ENCODE peak calls at places on chromosomes 6 and 20, in seven cellular contexts. G, M, P, K, A, W and U are unnamed samples.

GRCh38 chr6:140957334-140957733 is 1175.4 kb upstream of the GJE1 start:
- DNase-seq in G (no peak), M (no peak), P (no peak), K (no peak), A (no peak), W (no peak), U (no peak)

GRCh38 chr6:13485923-13486557 is 1.4 kb downstream of the GFOD1 start:
- DNase-seq in G (peak; percentile 71), M (peak; percentile 35), P (no peak), K (no peak), A (peak; percentile 30), W (peak; percentile 66), U (peak; percentile 62)

GRCh38 chr6:27126815-27127537 is 120.5 kb upstream of the PRSS16 start:
- DNase-seq in G (peak; percentile 92), M (peak; percentile 82), P (peak; percentile 83), K (peak; percentile 85), A (peak; percentile 90), W (peak; percentile 92), U (peak; percentile 90)

GRCh38 chr6:39493717-39494116 is 171.2 kb upstream of the KCNK16 start:
- DNase-seq in G (no peak), M (no peak), P (no peak), K (no peak), A (no peak), W (no peak), U (peak; percentile 48)

GRCh38 chr6:35436071-35436865 is 15.9 kb upstream of the FANCE start:
- DNase-seq in G (peak; percentile 39), M (no peak), P (no peak), K (peak; percentile 70), A (no peak), W (no peak), U (no peak)

GRCh38 chr6:158026901-158027589 is 45.4 kb downstream of the SYNJ2 start:
- DNase-seq in G (no peak), M (no peak), P (no peak), K (no peak), A (no peak), W (no peak), U (no peak)

GRCh38 chr6:36793913-36794703 is 45.1 kb downstream of the CPNE5 start:
- DNase-seq in G (no peak), M (peak; percentile 32), P (no peak), K (no peak), A (peak; percentile 12), W (no peak), U (no peak)

GRCh38 chr6:3813150-3813780 is 35.9 kb upstream of the FAM50B start:
- DNase-seq in G (no peak), M (no peak), P (no peak), K (no peak), A (peak; percentile 56), W (no peak), U (peak; percentile 61)

GRCh38 chr6:90890681-90891337 is 303.9 kb upstream of the MAP3K7 start:
- DNase-seq in G (peak; percentile 81), M (no peak), P (no peak), K (no peak), A (no peak), W (no peak), U (peak; percentile 3)

GRCh38 chr6:27136077-27136644 is 111.3 kb upstream of the PRSS16 start:
- DNase-seq in G (no peak), M (no peak), P (no peak), K (no peak), A (no peak), W (no peak), U (no peak)

GRCh38 chr6:28980797-28981390 is 24.2 kb downstream of the ZNF311 start:
- DNase-seq in G (peak; percentile 97), M (peak; percentile 81), P (peak; percentile 72), K (peak; percentile 84), A (peak; percentile 77), W (peak; percentile 88), U (peak; percentile 95)

GRCh38 chr20:49187330-49188100 is 619 bp downstream of the STAU1 start:
- DNase-seq in G (peak; percentile 26), M (peak; percentile 17), P (no peak), K (peak; percentile 30), A (no peak), W (peak; percentile 93), U (peak; percentile 32)

GRCh38 chr20:22453244-22454080 is 130.9 kb downstream of the FOXA2 start:
- DNase-seq in G (peak; percentile 50), M (no peak), P (no peak), K (no peak), A (no peak), W (no peak), U (no peak)

GRCh38 chr6:7183707-7184106 is 75.9 kb downstream of the RREB1 start:
- DNase-seq in G (peak; percentile 67), M (no peak), P (no peak), K (no peak), A (no peak), W (no peak), U (no peak)

GRCh38 chr6:127199470-127199869 is 67.2 kb upstream of the RNF146 start:
- DNase-seq in G (no peak), M (no peak), P (no peak), K (no peak), A (no peak), W (no peak), U (no peak)

GRCh38 chr6:11656486-11656885 is 118.9 kb downstream of the TMEM170B start:
- DNase-seq in G (peak; percentile 37), M (no peak), P (no peak), K (no peak), A (no peak), W (no peak), U (no peak)
- H2BK5ac ChIP-seq in G (peak overlapping the region; percentile 24), M (no peak overlapping the region), P (peak overlapping the region; percentile 83), K (no peak overlapping the region), A (no peak overlapping the region), W (no peak overlapping the region), U (no peak overlapping the region)

GRCh38 chr6:105844275-105844848 is 241.8 kb upstream of the PRDM1 start:
- DNase-seq in G (peak; percentile 40), M (no peak), P (no peak), K (peak; percentile 32), A (peak; percentile 28), W (no peak), U (no peak)
- H2AK5ac ChIP-seq in G (no peak overlapping the region), M (no peak overlapping the region), P (no peak overlapping the region), K (no peak overlapping the region), A (no peak overlapping the region), W (no peak overlapping the region), U (no peak overlapping the region)

DNA sequence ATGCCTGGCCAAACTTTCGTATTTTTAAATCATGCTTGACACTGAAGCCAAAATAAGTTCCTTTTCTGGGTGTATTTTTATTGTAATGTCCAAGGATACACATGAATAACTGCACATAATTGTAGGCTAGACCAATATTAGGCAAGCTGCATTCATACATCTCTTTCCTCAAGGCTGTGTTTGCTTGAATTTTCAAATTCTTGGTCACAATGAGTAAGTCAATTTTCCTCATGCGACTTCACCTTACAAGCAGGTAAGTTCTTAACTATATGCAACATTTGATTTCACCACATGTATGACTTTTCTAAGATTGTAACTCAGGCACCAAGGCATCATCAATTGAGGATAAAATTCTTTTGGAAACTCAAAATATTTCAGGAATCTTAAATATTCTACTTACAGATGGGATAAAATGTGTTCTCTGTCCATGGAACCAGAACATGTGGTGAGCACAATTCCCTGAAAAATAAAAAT is 112.4 kb upstream of the ZNF217 start:
- DNase-seq in G (no peak), M (no peak), P (no peak), K (no peak), A (peak; percentile 33), W (no peak), U (no peak)
- H3K4ac ChIP-seq in G (no peak overlapping the region), M (no peak overlapping the region), P (no peak overlapping the region), K (no peak overlapping the region), A (peak overlapping the region; percentile 7), W (no peak overlapping the region), U (no peak overlapping the region)

GRCh38 chr20:47008842-47009518 is 114.3 kb downstream of the EYA2 start:
- DNase-seq in G (no peak), M (no peak), P (no peak), K (no peak), A (no peak), W (no peak), U (no peak)

GRCh38 chr20:47007826-47008655 is 113.4 kb downstream of the EYA2 start:
- DNase-seq in G (no peak), M (no peak), P (no peak), K (no peak), A (no peak), W (no peak), U (no peak)

GRCh38 chr20:47009784-47010183 is 115.1 kb downstream of the EYA2 start:
- DNase-seq in G (no peak), M (no peak), P (no peak), K (no peak), A (no peak), W (no peak), U (no peak)

GRCh38 chr20:47013606-47014005 is 119.0 kb downstream of the EYA2 start:
- DNase-seq in G (no peak), M (no peak), P (no peak), K (no peak), A (no peak), W (no peak), U (no peak)

GRCh38 chr20:47011984-47012383 is 117.3 kb downstream of the EYA2 start:
- DNase-seq in G (peak; percentile 61), M (no peak), P (no peak), K (no peak), A (no peak), W (peak; percentile 73), U (no peak)
- H2BK5ac ChIP-seq in G (no peak overlapping the region), M (no peak overlapping the region), P (no peak overlapping the region), K (no peak overlapping the region), A (no peak overlapping the region), W (no peak overlapping the region), U (no peak overlapping the region)

GRCh38 chr20:13285408-13285807 is 64.3 kb downstream of the ISM1 start:
- DNase-seq in G (no peak), M (no peak), P (no peak), K (no peak), A (no peak), W (no peak), U (no peak)
- H2AK5ac ChIP-seq in G (no peak overlapping the region), M (no peak overlapping the region), P (no peak overlapping the region), K (no peak overlapping the region), A (no peak overlapping the region), W (no peak overlapping the region), U (no peak overlapping the region)

DNA sequence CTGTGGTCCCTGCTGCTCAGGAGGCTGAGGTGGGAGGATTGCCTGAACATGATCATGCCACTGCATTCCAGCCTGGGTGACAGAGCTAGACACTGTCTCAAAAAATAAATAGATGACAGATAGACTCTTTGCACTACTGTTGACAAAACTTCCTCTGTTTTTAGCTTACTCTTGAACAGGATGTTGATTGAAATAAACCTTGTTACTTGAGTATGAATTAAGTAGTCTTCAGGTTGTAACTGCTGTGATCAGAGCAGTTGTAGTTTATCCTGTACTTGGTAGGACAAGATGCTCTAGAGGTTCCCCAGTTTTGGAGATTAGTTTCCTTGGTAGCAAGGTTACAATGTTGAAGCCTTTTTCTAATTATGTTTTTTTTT is 1.5 kb downstream of the GTF3C6 start:
- DNase-seq in G (no peak), M (no peak), P (no peak), K (no peak), A (no peak), W (no peak), U (no peak)
- H3K4ac ChIP-seq in G (no peak overlapping the region), M (no peak overlapping the region), P (no peak overlapping the region), K (no peak overlapping the region), A (no peak overlapping the region), W (no peak overlapping the region), U (no peak overlapping the region)

DNA sequence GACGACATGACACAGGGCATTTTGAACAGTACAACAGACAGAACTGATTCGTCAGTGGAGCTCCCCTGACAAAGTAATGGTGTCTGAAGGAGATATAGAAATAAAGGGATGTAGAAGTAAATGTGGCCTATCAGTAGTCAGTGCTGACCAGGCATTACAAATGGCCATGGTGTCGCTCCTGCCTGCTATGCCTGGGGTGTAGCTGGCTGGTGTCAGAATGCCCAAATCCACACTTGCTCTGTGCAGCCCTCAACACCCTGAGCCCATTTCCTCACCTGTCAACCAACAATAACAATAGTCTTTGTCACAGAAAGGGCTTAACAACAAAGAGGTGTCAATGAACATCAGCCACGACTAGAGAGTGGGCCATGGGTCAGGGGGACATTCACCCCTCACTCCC is 53.2 kb downstream of the MAP3K5 start:
- DNase-seq in G (no peak), M (no peak), P (no peak), K (no peak), A (no peak), W (no peak), U (no peak)
- H2BK5ac ChIP-seq in G (no peak overlapping the region), M (no peak overlapping the region), P (no peak overlapping the region), K (no peak overlapping the region), A (peak overlapping the region; percentile 34), W (no peak overlapping the region), U (no peak overlapping the region)